ENCODE peak calls at places on chromosomes 12 and 14, in nine cellular contexts. One of them, this sample, is unnamed.

GRCh38 chr14:53525608-53526007 is 372.5 kb upstream of the DDHD1 start:
- DNase-seq in effector memory CD8-positive, alpha-beta T cell: no peak
- DNase-seq in AG10803: peak; percentile 72
- DNase-seq in naive thymus-derived CD8-positive, alpha-beta T cell: no peak
- DNase-seq in stimulated activated CD8-positive, alpha-beta memory T cell treated with anti-CD3 and anti-CD28 coated beads, Interleukin-7, amount 100 ng/mL, for 1 hour: no peak
- DNase-seq in AG04450: no peak
- DNase-seq in stimulated activated CD4-positive, alpha-beta T cell treated with anti-CD3 and anti-CD28 coated beads, Interleukin-2, amount 100 ng/mL, for 48 hours: no peak
- DNase-seq in K562: no peak
- DNase-seq in heart right ventricle: no peak
- DNase-seq in this sample: no peak

GRCh38 chr14:100662850-100663527 is 63.7 kb upstream of the DLK1 start:
- DNase-seq in AG04450: no peak
- DNase-seq in AG10803: peak; percentile 43
- DNase-seq in naive thymus-derived CD8-positive, alpha-beta T cell: peak; percentile 57
- DNase-seq in stimulated activated CD8-positive, alpha-beta memory T cell treated with anti-CD3 and anti-CD28 coated beads, Interleukin-7, amount 100 ng/mL, for 1 hour: no peak
- DNase-seq in effector memory CD8-positive, alpha-beta T cell: peak; percentile 53
- DNase-seq in stimulated activated CD4-positive, alpha-beta T cell treated with anti-CD3 and anti-CD28 coated beads, Interleukin-2, amount 100 ng/mL, for 48 hours: peak; percentile 63
- DNase-seq in K562: peak; percentile 72
- DNase-seq in heart right ventricle: peak; percentile 68
- DNase-seq in this sample: peak; percentile 71

GRCh38 chr14:73223049-73223448 is 14.3 kb upstream of the PAPLN start:
- DNase-seq in stimulated activated CD4-positive, alpha-beta T cell treated with anti-CD3 and anti-CD28 coated beads, Interleukin-2, amount 100 ng/mL, for 48 hours: no peak
- DNase-seq in effector memory CD8-positive, alpha-beta T cell: no peak
- DNase-seq in heart right ventricle: no peak
- DNase-seq in AG10803: peak; percentile 76
- DNase-seq in AG04450: no peak
- DNase-seq in K562: no peak
- DNase-seq in naive thymus-derived CD8-positive, alpha-beta T cell: no peak
- DNase-seq in stimulated activated CD8-positive, alpha-beta memory T cell treated with anti-CD3 and anti-CD28 coated beads, Interleukin-7, amount 100 ng/mL, for 1 hour: no peak
- DNase-seq in this sample: no peak

GRCh38 chr12:62006076-62006732 is 254.0 kb upstream of the USP15 start:
- DNase-seq in effector memory CD8-positive, alpha-beta T cell: no peak
- DNase-seq in AG10803: peak; percentile 58
- DNase-seq in AG04450: no peak
- DNase-seq in stimulated activated CD8-positive, alpha-beta memory T cell treated with anti-CD3 and anti-CD28 coated beads, Interleukin-7, amount 100 ng/mL, for 1 hour: no peak
- DNase-seq in heart right ventricle: no peak
- DNase-seq in naive thymus-derived CD8-positive, alpha-beta T cell: no peak
- DNase-seq in K562: peak; percentile 36
- DNase-seq in stimulated activated CD4-positive, alpha-beta T cell treated with anti-CD3 and anti-CD28 coated beads, Interleukin-2, amount 100 ng/mL, for 48 hours: no peak
- DNase-seq in this sample: peak; percentile 66

GRCh38 chr14:99015833-99016232 is 256.2 kb downstream of the BCL11B start:
- DNase-seq in K562: no peak
- DNase-seq in AG04450: no peak
- DNase-seq in stimulated activated CD8-positive, alpha-beta memory T cell treated with anti-CD3 and anti-CD28 coated beads, Interleukin-7, amount 100 ng/mL, for 1 hour: no peak
- DNase-seq in heart right ventricle: no peak
- DNase-seq in AG10803: no peak
- DNase-seq in naive thymus-derived CD8-positive, alpha-beta T cell: no peak
- DNase-seq in effector memory CD8-positive, alpha-beta T cell: no peak
- DNase-seq in stimulated activated CD4-positive, alpha-beta T cell treated with anti-CD3 and anti-CD28 coated beads, Interleukin-2, amount 100 ng/mL, for 48 hours: no peak
- DNase-seq in this sample: no peak

GRCh38 chr14:31943861-31944255 is 133.2 kb upstream of the ARHGAP5 start:
- DNase-seq in stimulated activated CD8-positive, alpha-beta memory T cell treated with anti-CD3 and anti-CD28 coated beads, Interleukin-7, amount 100 ng/mL, for 1 hour: no peak
- DNase-seq in AG04450: no peak
- DNase-seq in effector memory CD8-positive, alpha-beta T cell: no peak
- DNase-seq in stimulated activated CD4-positive, alpha-beta T cell treated with anti-CD3 and anti-CD28 coated beads, Interleukin-2, amount 100 ng/mL, for 48 hours: no peak
- DNase-seq in AG10803: no peak
- DNase-seq in K562: no peak
- DNase-seq in naive thymus-derived CD8-positive, alpha-beta T cell: no peak
- DNase-seq in heart right ventricle: no peak
- DNase-seq in this sample: no peak

GRCh38 chr12:58933068-58933681 is 12.9 kb upstream of the LRIG3 start:
- DNase-seq in K562: no peak
- DNase-seq in AG04450: no peak
- DNase-seq in effector memory CD8-positive, alpha-beta T cell: no peak
- DNase-seq in naive thymus-derived CD8-positive, alpha-beta T cell: no peak
- DNase-seq in stimulated activated CD4-positive, alpha-beta T cell treated with anti-CD3 and anti-CD28 coated beads, Interleukin-2, amount 100 ng/mL, for 48 hours: no peak
- DNase-seq in stimulated activated CD8-positive, alpha-beta memory T cell treated with anti-CD3 and anti-CD28 coated beads, Interleukin-7, amount 100 ng/mL, for 1 hour: no peak
- DNase-seq in AG10803: no peak
- DNase-seq in heart right ventricle: no peak
- DNase-seq in this sample: no peak

GRCh38 chr12:131816495-131816894 is 11.7 kb upstream of the MMP17 start:
- DNase-seq in effector memory CD8-positive, alpha-beta T cell: no peak
- DNase-seq in K562: no peak
- DNase-seq in stimulated activated CD8-positive, alpha-beta memory T cell treated with anti-CD3 and anti-CD28 coated beads, Interleukin-7, amount 100 ng/mL, for 1 hour: no peak
- DNase-seq in AG04450: no peak
- DNase-seq in naive thymus-derived CD8-positive, alpha-beta T cell: no peak
- DNase-seq in AG10803: no peak
- DNase-seq in heart right ventricle: no peak
- DNase-seq in stimulated activated CD4-positive, alpha-beta T cell treated with anti-CD3 and anti-CD28 coated beads, Interleukin-2, amount 100 ng/mL, for 48 hours: no peak
- DNase-seq in this sample: no peak

GRCh38 chr12:123115409-123116111 is 35.3 kb downstream of the PITPNM2 start:
- DNase-seq in stimulated activated CD4-positive, alpha-beta T cell treated with anti-CD3 and anti-CD28 coated beads, Interleukin-2, amount 100 ng/mL, for 48 hours: no peak
- DNase-seq in AG04450: peak; percentile 90
- DNase-seq in naive thymus-derived CD8-positive, alpha-beta T cell: no peak
- DNase-seq in AG10803: peak; percentile 97
- DNase-seq in heart right ventricle: no peak
- DNase-seq in stimulated activated CD8-positive, alpha-beta memory T cell treated with anti-CD3 and anti-CD28 coated beads, Interleukin-7, amount 100 ng/mL, for 1 hour: no peak
- DNase-seq in effector memory CD8-positive, alpha-beta T cell: no peak
- DNase-seq in K562: no peak
- DNase-seq in this sample: no peak

GRCh38 chr12:123131879-123132402 is 18.9 kb downstream of the PITPNM2 start:
- DNase-seq in stimulated activated CD4-positive, alpha-beta T cell treated with anti-CD3 and anti-CD28 coated beads, Interleukin-2, amount 100 ng/mL, for 48 hours: no peak
- DNase-seq in heart right ventricle: no peak
- DNase-seq in AG10803: no peak
- DNase-seq in K562: no peak
- DNase-seq in naive thymus-derived CD8-positive, alpha-beta T cell: peak; percentile 52
- DNase-seq in effector memory CD8-positive, alpha-beta T cell: no peak
- DNase-seq in stimulated activated CD8-positive, alpha-beta memory T cell treated with anti-CD3 and anti-CD28 coated beads, Interleukin-7, amount 100 ng/mL, for 1 hour: no peak
- DNase-seq in AG04450: no peak
- DNase-seq in this sample: no peak

GRCh38 chr14:54683882-54684794 is 117.2 kb downstream of the SAMD4A start:
- DNase-seq in naive thymus-derived CD8-positive, alpha-beta T cell: no peak
- DNase-seq in K562: no peak
- DNase-seq in AG04450: peak; percentile 33
- DNase-seq in effector memory CD8-positive, alpha-beta T cell: no peak
- DNase-seq in AG10803: peak; percentile 95
- DNase-seq in stimulated activated CD8-positive, alpha-beta memory T cell treated with anti-CD3 and anti-CD28 coated beads, Interleukin-7, amount 100 ng/mL, for 1 hour: no peak
- DNase-seq in heart right ventricle: peak; percentile 20
- DNase-seq in stimulated activated CD4-positive, alpha-beta T cell treated with anti-CD3 and anti-CD28 coated beads, Interleukin-2, amount 100 ng/mL, for 48 hours: no peak
- DNase-seq in this sample: no peak

GRCh38 chr14:77889971-77890442 is 90.1 kb downstream of the ADCK1 start:
- DNase-seq in K562: no peak
- DNase-seq in stimulated activated CD8-positive, alpha-beta memory T cell treated with anti-CD3 and anti-CD28 coated beads, Interleukin-7, amount 100 ng/mL, for 1 hour: no peak
- DNase-seq in heart right ventricle: no peak
- DNase-seq in AG04450: peak; percentile 37
- DNase-seq in effector memory CD8-positive, alpha-beta T cell: no peak
- DNase-seq in AG10803: peak; percentile 65
- DNase-seq in stimulated activated CD4-positive, alpha-beta T cell treated with anti-CD3 and anti-CD28 coated beads, Interleukin-2, amount 100 ng/mL, for 48 hours: no peak
- DNase-seq in naive thymus-derived CD8-positive, alpha-beta T cell: no peak
- DNase-seq in this sample: no peak

GRCh38 chr12:124694846-124695497 is 127.6 kb upstream of the NCOR2 start:
- DNase-seq in stimulated activated CD8-positive, alpha-beta memory T cell treated with anti-CD3 and anti-CD28 coated beads, Interleukin-7, amount 100 ng/mL, for 1 hour: no peak
- DNase-seq in AG10803: peak; percentile 85
- DNase-seq in stimulated activated CD4-positive, alpha-beta T cell treated with anti-CD3 and anti-CD28 coated beads, Interleukin-2, amount 100 ng/mL, for 48 hours: no peak
- DNase-seq in K562: no peak
- DNase-seq in naive thymus-derived CD8-positive, alpha-beta T cell: no peak
- DNase-seq in AG04450: no peak
- DNase-seq in heart right ventricle: peak; percentile 62
- DNase-seq in effector memory CD8-positive, alpha-beta T cell: no peak
- DNase-seq in this sample: no peak

GRCh38 chr12:12008232-12008850 is 62.4 kb upstream of the BCL2L14 start:
- DNase-seq in K562: no peak
- DNase-seq in AG10803: no peak
- DNase-seq in naive thymus-derived CD8-positive, alpha-beta T cell: no peak
- DNase-seq in stimulated activated CD8-positive, alpha-beta memory T cell treated with anti-CD3 and anti-CD28 coated beads, Interleukin-7, amount 100 ng/mL, for 1 hour: no peak
- DNase-seq in heart right ventricle: no peak
- DNase-seq in AG04450: no peak
- DNase-seq in stimulated activated CD4-positive, alpha-beta T cell treated with anti-CD3 and anti-CD28 coated beads, Interleukin-2, amount 100 ng/mL, for 48 hours: peak; percentile 53
- DNase-seq in effector memory CD8-positive, alpha-beta T cell: no peak
- DNase-seq in this sample: no peak

GRCh38 chr12:54428050-54429013 is 9.3 kb upstream of the ITGA5 start:
- DNase-seq in naive thymus-derived CD8-positive, alpha-beta T cell: no peak
- DNase-seq in AG10803: peak; percentile 84
- DNase-seq in heart right ventricle: no peak
- DNase-seq in stimulated activated CD8-positive, alpha-beta memory T cell treated with anti-CD3 and anti-CD28 coated beads, Interleukin-7, amount 100 ng/mL, for 1 hour: no peak
- DNase-seq in effector memory CD8-positive, alpha-beta T cell: no peak
- DNase-seq in K562: peak; percentile 32
- DNase-seq in AG04450: no peak
- DNase-seq in stimulated activated CD4-positive, alpha-beta T cell treated with anti-CD3 and anti-CD28 coated beads, Interleukin-2, amount 100 ng/mL, for 48 hours: no peak
- DNase-seq in this sample: no peak

GRCh38 chr14:68306265-68306933 is 486.5 kb downstream of the ZFP36L1 start:
- DNase-seq in AG10803: no peak
- DNase-seq in K562: no peak
- DNase-seq in stimulated activated CD8-positive, alpha-beta memory T cell treated with anti-CD3 and anti-CD28 coated beads, Interleukin-7, amount 100 ng/mL, for 1 hour: no peak
- DNase-seq in effector memory CD8-positive, alpha-beta T cell: no peak
- DNase-seq in naive thymus-derived CD8-positive, alpha-beta T cell: no peak
- DNase-seq in stimulated activated CD4-positive, alpha-beta T cell treated with anti-CD3 and anti-CD28 coated beads, Interleukin-2, amount 100 ng/mL, for 48 hours: no peak
- DNase-seq in heart right ventricle: no peak
- DNase-seq in AG04450: no peak
- DNase-seq in this sample: no peak

This sample was measured in HuH-7.